ENCODE peak calls at places on chromosomes 3 and 15, in seven cellular contexts. A is neuronal stem cell, Q is H1, Y is IMR-90, P is mesendoderm, H is mesenchymal stem cell, F is H9. Z is an unnamed sample. For H3K79me1, the result is how much of the 10 kb centered on the place peaks cover.

GRCh38 chr3:183262979-183263378 is 9.9 kb downstream of the B3GNT5 start:
- DNase-seq in A (no peak), Q (no peak), Y (no peak), P (no peak), H (no peak), F (no peak), Z (no peak)

GRCh38 chr3:196969660-196970546 is 1.3 kb upstream of the PIGZ start:
- DNase-seq in A (peak), Q (peak), Y (peak), P (peak), H (peak), F (peak), Z (peak)

GRCh38 chr15:64070965-64071851 is 22.4 kb downstream of the CIAO2A start:
- DNase-seq in A (no peak), Q (no peak), Y (peak), P (no peak), H (peak), F (no peak), Z (peak)

GRCh38 chr3:152638707-152639450 is 196.1 kb upstream of the P2RY1 start:
- DNase-seq in A (no peak), Q (no peak), Y (no peak), P (no peak), H (no peak), F (no peak), Z (peak)

GRCh38 chr3:39398700-39399099 is 7.8 kb upstream of the RPSA start:
- DNase-seq in A (no peak), Q (no peak), Y (no peak), P (no peak), H (no peak), F (no peak), Z (no peak)

GRCh38 chr3:133469140-133469731 is 69.4 kb downstream of the BFSP2 start:
- DNase-seq in A (no peak), Q (no peak), Y (peak), P (no peak), H (peak), F (no peak), Z (peak)

GRCh38 chr15:73926191-73927002 is at the start of gene LOXL1:
- DNase-seq in A (peak), Q (peak), Y (peak), P (peak), H (peak), F (peak), Z (peak)

GRCh38 chr3:194167480-194167862 is 31.5 kb downstream of the HES1 start:
- DNase-seq in A (no peak), Q (no peak), Y (no peak), P (no peak), H (no peak), F (no peak), Z (no peak)

GRCh38 chr3:53186726-53187125 is 25.7 kb downstream of the PRKCD start:
- DNase-seq in A (no peak), Q (no peak), Y (no peak), P (no peak), H (no peak), F (no peak), Z (no peak)

GRCh38 chr3:42019144-42019952 is 57.4 kb upstream of the ULK4 start:
- DNase-seq in A (no peak), Q (no peak), Y (no peak), P (no peak), H (no peak), F (no peak), Z (no peak)

GRCh38 chr15:80565988-80566387 is 129.1 kb upstream of the ABHD17C start:
- DNase-seq in A (no peak), Q (no peak), Y (no peak), P (no peak), H (no peak), F (no peak), Z (no peak)

GRCh38 chr3:125322166-125322565 is 53.0 kb downstream of the ZNF148 start:
- DNase-seq in A (no peak), Q (no peak), Y (peak), P (no peak), H (no peak), F (no peak), Z (no peak)

DNA sequence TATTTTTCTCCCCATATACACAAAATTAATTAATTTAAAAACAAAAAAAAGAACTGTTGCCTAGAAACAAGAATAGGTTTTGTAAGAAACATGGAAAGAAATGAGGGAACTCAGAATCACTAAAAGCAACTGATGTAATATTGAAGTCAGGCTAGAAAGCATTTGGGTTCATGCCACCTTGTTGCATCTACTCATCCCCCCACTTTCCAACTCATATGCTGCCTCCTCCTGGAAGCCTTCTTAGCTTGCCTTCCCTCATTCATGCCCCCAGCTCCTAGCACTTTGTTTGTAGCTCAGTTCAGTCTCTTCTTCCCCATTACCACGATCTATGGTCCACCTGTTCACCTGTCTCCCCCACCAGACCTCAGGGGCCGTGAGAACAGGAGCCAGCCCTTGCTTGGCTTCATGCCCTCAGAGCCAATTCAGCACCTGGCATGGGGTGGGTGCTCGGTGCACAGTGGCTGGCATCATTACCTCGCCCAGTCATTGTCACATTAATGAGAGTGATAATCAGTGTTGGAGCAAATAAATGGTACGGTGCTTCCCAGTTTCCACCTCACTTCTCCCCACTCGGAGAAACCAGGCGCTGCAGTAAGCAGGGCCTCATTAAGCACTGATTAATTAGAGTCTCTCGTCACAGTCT is 62.4 kb upstream of the SLC6A1 start:
- DNase-seq in A (no peak), Q (peak), Y (no peak), P (no peak), H (no peak), F (peak), Z (no peak)
- H3K79me1 ChIP-seq in A (under half), Q (under half), Y (under half), P (under half), H (under half), F (under half), Z (under half)

DNA sequence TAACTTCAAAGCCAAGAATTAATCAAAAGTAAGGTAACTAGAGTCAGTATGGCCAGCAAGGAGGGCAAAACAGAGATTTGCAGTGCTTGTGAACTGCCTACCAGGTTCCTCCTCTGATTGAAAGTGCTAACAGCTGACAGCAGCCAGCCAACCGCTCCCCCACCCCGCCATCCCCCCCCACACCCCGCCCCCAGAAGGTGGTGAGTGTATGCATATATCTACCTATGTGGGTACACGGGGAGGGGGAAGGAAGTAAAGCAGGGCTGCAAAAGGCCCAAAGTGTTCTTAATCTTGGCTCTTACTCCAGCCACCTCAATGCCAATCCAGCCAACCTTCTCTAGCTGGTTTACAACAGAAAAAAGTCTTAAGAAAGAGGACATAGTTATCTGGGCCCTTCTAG is 50.7 kb downstream of the RAF1 start:
- DNase-seq in A (no peak), Q (no peak), Y (no peak), P (peak), H (no peak), F (no peak), Z (no peak)
- H2BK120ac ChIP-seq in A (no peak), Q (no peak), Y (no peak), P (no peak), H (no peak), F (no peak), Z (no peak)

DNA sequence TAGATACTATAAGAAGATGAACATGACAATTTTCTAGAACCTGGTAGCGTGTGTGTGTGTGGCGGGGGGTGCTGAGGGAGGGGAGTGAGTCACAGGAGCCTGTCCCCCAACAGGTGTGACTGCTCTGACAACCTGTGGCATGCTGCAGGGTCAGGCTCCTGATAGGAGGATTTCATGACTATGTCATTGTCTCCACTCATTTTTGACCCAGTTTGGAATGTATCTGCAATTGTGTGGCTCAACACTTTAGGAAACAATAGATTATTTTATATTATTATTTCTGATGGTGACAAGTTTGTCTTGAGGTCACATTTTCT is 9.3 kb upstream of the VILL start:
- DNase-seq in A (no peak), Q (no peak), Y (no peak), P (no peak), H (no peak), F (no peak), Z (peak)
- H3K79me1 ChIP-seq in A (under half), Q (under half), Y (under half), P (under half), H (under half), F (under half), Z (under half)

GRCh38 chr3:111856501-111856900 is 2.6 kb upstream of the PHLDB2 start:
- DNase-seq in A (no peak), Q (no peak), Y (no peak), P (no peak), H (no peak), F (no peak), Z (no peak)
- H2BK120ac ChIP-seq in A (no peak), Q (no peak), Y (no peak), P (no peak), H (no peak), F (no peak), Z (no peak)

DNA sequence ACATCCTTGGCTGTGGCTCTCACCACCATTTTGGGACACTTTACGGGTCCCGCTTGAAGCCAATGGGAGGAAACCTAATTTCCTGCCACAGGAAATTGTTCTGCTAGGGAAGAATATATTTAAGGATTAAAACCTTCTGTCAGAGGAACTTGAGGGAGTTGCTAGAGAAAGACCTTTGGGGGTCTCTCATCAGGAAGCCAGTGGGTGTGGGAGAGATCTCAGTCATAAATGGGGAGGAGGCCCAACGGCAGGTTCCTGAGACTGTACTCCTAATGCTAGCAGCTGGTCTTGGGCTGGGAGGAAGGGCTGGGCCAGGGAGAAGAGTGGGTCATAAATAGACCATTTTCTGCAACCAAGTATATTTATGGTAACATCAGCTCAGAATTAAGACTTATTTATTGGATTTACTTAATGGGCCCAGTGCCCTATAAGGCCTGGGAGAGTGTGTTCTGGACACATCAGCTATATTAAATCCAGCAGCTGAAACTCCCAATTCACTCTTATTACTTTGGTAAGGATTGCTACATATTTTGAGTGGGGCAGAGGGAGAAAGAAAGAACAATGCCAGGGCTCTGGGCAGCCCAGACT is 92.5 kb downstream of the SMAD3 start:
- DNase-seq in A (no peak), Q (no peak), Y (no peak), P (no peak), H (no peak), F (no peak), Z (no peak)
- H3K79me1 ChIP-seq in A (under half), Q (under half), Y (under half), P (under half), H (under half), F (under half), Z (under half)

DNA sequence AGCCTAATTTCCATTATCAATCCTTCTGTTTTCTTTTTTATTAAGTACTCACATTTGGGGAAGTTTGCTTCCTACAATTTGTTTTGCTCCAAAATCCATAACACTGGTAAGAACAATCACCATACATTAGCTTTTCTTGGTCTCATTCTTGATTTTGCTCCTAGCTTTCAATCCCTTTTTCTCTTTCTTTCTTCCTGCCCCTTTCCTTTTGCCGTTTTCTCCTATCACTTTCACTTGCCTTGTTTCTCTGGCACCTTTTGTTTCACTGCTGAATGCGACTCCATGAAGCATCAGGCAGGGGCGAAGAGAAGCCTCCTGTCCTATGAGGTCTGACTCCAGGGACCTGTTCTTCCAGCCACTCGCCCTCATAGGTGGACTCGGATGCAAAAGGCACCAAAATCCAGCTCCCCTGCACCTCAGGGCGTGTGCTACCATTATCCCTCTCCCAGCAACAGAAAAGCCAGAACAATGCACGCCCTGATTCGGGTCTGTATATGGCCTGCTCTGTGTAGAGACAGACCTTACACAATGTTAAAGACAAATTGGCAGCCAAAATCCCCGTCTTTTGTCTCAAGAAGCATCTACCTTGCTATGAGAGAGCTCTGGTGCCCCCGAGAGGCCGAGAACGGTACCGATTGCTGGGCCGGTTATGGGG is 462.0 kb upstream of the PPP2R3A start:
- DNase-seq in A (peak), Q (peak), Y (peak), P (peak), H (peak), F (peak), Z (peak)
- H2BK120ac ChIP-seq in A (no peak), Q (peak), Y (no peak), P (no peak), H (no peak), F (no peak), Z (no peak)

DNA sequence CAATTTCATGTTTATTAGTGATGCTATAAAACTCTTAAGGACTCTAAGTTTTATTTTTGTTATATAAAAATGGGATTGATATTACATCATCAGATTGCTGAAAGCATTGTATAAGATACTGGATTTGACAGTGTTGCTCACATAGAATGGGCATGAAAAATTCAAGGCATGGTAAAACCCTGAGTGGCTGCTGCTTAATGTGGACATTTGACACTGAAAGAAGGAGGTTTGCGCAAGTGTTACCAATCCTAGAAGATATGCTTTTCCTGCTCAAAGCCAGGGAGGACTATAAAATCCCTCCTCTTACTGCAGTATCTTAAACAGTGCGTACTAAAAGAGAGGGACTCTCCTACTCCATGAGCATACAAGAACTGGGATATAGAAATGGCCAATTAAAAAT is 65.8 kb upstream of the PTX3 start:
- DNase-seq in A (no peak), Q (no peak), Y (no peak), P (no peak), H (no peak), F (no peak), Z (no peak)
- H3K79me1 ChIP-seq in A (under half), Q (under half), Y (under half), P (under half), H (under half), F (under half), Z (under half)

DNA sequence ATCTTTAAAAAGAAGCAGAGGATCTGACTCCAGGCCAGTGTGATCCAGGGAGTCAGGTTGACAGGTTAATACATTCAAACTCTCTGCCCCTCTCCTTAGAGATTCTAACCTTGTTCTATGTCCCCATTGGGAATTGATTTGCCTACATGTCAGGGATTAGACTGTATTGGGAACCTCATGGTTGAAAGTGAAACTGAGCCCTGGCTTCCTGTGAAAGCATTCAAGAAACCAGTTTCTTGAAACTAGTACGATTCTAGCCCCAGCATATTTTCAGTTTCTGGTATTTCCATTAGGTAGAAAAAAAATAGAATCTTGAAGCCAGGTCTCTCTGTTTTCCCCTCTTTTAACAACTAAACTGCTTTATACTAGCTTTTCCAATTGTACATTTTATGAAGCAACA is 140.4 kb upstream of the ABI3BP start:
- DNase-seq in A (no peak), Q (no peak), Y (no peak), P (no peak), H (no peak), F (no peak), Z (no peak)
- H2BK120ac ChIP-seq in A (no peak), Q (no peak), Y (no peak), P (no peak), H (no peak), F (no peak), Z (no peak)

DNA sequence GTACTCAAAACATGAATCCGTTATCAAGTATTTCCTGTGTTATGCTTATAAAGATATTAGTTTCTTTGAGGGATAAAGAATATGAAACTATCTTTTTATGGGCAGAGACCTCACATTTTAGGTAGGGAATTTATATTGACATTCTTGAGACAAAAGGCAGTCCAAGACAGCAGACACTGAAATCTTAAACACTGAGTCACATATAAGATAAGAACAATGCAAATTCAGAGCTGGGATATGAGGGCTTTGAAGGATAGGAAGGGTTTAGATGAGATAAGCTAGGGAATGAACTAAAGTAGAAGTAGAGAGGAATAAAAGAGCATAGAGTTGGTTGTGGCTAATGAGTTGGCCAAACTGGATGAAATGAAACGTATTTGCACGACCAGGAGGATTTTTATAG is 58.4 kb downstream of the ASTE1 start:
- DNase-seq in A (no peak), Q (no peak), Y (peak), P (peak), H (peak), F (no peak), Z (peak)
- H3K79me1 ChIP-seq in A (under half), Q (under half), Y (under half), P (under half), H (under half), F (under half), Z (under half)

Z was measured in trophoblast cell.